ENCODE peak calls at places on chromosomes 5 and 9, in four cellular contexts. S is GM12878, G is SK-N-SH, L is WTC11. O is an unnamed sample.

GRCh38 chr9:98085955-98086354 is 29.4 kb downstream of the NANS start:
- DNase-seq in L (peak; percentile 49), G (no peak), S (no peak), O (peak; percentile 45)

GRCh38 chr5:88736494-88736893 is 146.5 kb downstream of the MEF2C start:
- DNase-seq in S (peak; percentile 71), L (no peak), G (no peak), O (no peak)

GRCh38 chr5:72234265-72234700 is 85.8 kb downstream of the MRPS27 start:
- DNase-seq in L (no peak), G (no peak), S (peak; percentile 52), O (peak; percentile 66)

GRCh38 chr5:96094904-96095303 is 133.3 kb upstream of the ELL2 start:
- DNase-seq in L (no peak), S (no peak), G (no peak), O (no peak)

GRCh38 chr9:19114680-19115270 is 12.1 kb upstream of the HAUS6 start:
- DNase-seq in G (no peak), L (no peak), S (no peak), O (no peak)

GRCh38 chr5:66710557-66710956 is 114.4 kb downstream of the MAST4 start:
- DNase-seq in S (no peak), L (no peak), G (no peak), O (no peak)

GRCh38 chr9:133593587-133593986 is 15.6 kb downstream of the FAM163B start:
- DNase-seq in G (no peak), S (no peak), L (no peak), O (no peak)

GRCh38 chr5:93592866-93593265 is 9.8 kb downstream of the NR2F1 start:
- DNase-seq in S (no peak), G (no peak), L (no peak), O (no peak)

GRCh38 chr5:476102-476813 is 33.3 kb downstream of the EXOC3 start:
- DNase-seq in G (no peak), S (no peak), L (no peak), O (no peak)

GRCh38 chr5:112784726-112785125 is 47.0 kb downstream of the APC start:
- DNase-seq in L (no peak), S (no peak), G (no peak), O (no peak)

GRCh38 chr5:80125962-80126480 is 90.9 kb downstream of the THBS4 start:
- DNase-seq in S (peak; percentile 93), L (no peak), G (no peak), O (no peak)

GRCh38 chr9:129013674-129014073 is 14.5 kb downstream of the SH3GLB2 start:
- DNase-seq in G (no peak), S (no peak), L (no peak), O (no peak)

GRCh38 chr5:14869286-14870164 is 2.1 kb downstream of the ANKH start:
- DNase-seq in G (no peak), L (no peak), S (no peak), O (no peak)

GRCh38 chr9:98943682-98944129 is at the start of gene COL15A1:
- DNase-seq in G (peak; percentile 69), L (peak; percentile 64), S (no peak), O (peak; percentile 67)

GRCh38 chr9:93253633-93254032 is 69.7 kb downstream of the WNK2 start:
- DNase-seq in S (no peak), L (no peak), G (no peak), O (no peak)

GRCh38 chr5:176664479-176664878 is 17.2 kb downstream of the TSPAN17 start:
- DNase-seq in G (no peak), L (no peak), S (no peak), O (no peak)

GRCh38 chr9:85147046-85147640 is 477.6 kb downstream of the NTRK2 start:
- DNase-seq in L (no peak), G (no peak), S (no peak), O (no peak)

GRCh38 chr5:158140120-158140778 is 281.3 kb upstream of the CLINT1 start:
- DNase-seq in L (no peak), G (no peak), S (no peak), O (no peak)

GRCh38 chr5:59615272-59615671 is 278.3 kb downstream of the PDE4D start:
- DNase-seq in G (no peak), S (no peak), L (no peak), O (no peak)

GRCh38 chr5:115267617-115268016 is 4.9 kb upstream of the PGGT1B start:
- DNase-seq in S (no peak), L (no peak), G (no peak), O (no peak)

GRCh38 chr5:52705720-52706119 is 82.0 kb upstream of the ITGA1 start:
- DNase-seq in S (no peak), G (no peak), L (no peak), O (no peak)

GRCh38 chr5:128009399-128009798 is 74.2 kb upstream of the SLC12A2 start:
- DNase-seq in S (no peak), G (no peak), L (no peak), O (no peak)

GRCh38 chr9:18343799-18344198 is 130.2 kb upstream of the ADAMTSL1 start:
- DNase-seq in G (no peak), S (no peak), L (no peak), O (no peak)

GRCh38 chr9:134315716-134316443 is 10.4 kb upstream of the RXRA start:
- DNase-seq in S (no peak), L (no peak), G (no peak), O (no peak)

GRCh38 chr9:83538172-83538889 is at the start of gene FRMD3:
- DNase-seq in G (peak; percentile 91), L (peak; percentile 83), S (no peak), O (no peak)

GRCh38 chr9:96071245-96072124 is 196.0 kb downstream of the ERCC6L2 start:
- DNase-seq in S (no peak), L (peak; percentile 54), G (peak; percentile 63), O (peak; percentile 31)

GRCh38 chr5:42701660-42702059 is 55.0 kb upstream of the CCDC152 start:
- DNase-seq in L (no peak), G (no peak), S (no peak), O (no peak)

GRCh38 chr5:56112526-56113121 is 117.9 kb upstream of the IL6ST start:
- DNase-seq in L (no peak), S (no peak), G (no peak), O (no peak)

GRCh38 chr9:133726401-133727276 is 11.5 kb downstream of the SARDH start:
- DNase-seq in G (peak; percentile 86), S (no peak), L (peak; percentile 71), O (peak; percentile 74)

GRCh38 chr5:178931846-178932760 is 8.9 kb upstream of the ZNF454 start:
- DNase-seq in G (no peak), L (no peak), S (no peak), O (no peak)

GRCh38 chr5:134945041-134945440 is 22.7 kb upstream of the CATSPER3 start:
- DNase-seq in G (peak; percentile 40), S (no peak), L (no peak), O (no peak)

GRCh38 chr5:134949335-134949734 is 18.4 kb upstream of the CATSPER3 start:
- DNase-seq in G (no peak), S (no peak), L (no peak), O (no peak)

GRCh38 chr5:134944630-134945029 is 23.1 kb upstream of the CATSPER3 start:
- DNase-seq in S (no peak), L (no peak), G (peak; percentile 59), O (no peak)

GRCh38 chr5:134943547-134943946 is 24.2 kb upstream of the CATSPER3 start:
- DNase-seq in G (no peak), L (no peak), S (no peak), O (no peak)

DNA sequence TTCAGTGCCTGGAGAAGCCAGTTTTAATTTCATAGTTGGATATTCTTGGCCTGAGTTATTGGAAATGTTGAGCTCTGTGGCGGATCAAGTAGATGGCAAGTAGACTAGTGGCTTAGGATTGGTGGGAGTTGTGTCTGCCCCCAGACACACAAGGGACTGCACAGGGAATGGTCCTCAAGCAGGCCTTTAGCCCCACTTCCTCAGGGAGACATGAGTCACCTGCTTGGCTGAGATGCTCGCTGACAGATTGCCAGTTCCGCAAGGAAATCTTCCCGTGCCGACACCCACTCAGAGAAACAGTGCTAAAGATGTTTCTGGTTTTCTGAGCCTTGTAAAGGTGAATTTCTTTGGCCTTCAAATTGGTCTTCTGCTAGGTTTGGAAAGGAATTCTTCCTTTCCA is 18.8 kb upstream of the CATSPER3 start:
- DNase-seq in S (no peak), L (no peak), G (no peak), O (no peak)
- TF ChIP-seq USF1 in S (no peak), L (no peak), G (no peak), O (no peak)

GRCh38 chr5:77123057-77123456 is 36.0 kb upstream of the ZBED3 start:
- DNase-seq in L (no peak), S (no peak), G (no peak), O (no peak)

GRCh38 chr5:77120086-77120485 is 33.0 kb upstream of the ZBED3 start:
- DNase-seq in S (no peak), L (no peak), G (no peak), O (no peak)

GRCh38 chr5:77120706-77121105 is 33.6 kb upstream of the ZBED3 start:
- DNase-seq in S (no peak), G (no peak), L (no peak), O (no peak)
- TF ChIP-seq USF2 in S (no peak), G (no peak), L (no peak), O (no peak)

DNA sequence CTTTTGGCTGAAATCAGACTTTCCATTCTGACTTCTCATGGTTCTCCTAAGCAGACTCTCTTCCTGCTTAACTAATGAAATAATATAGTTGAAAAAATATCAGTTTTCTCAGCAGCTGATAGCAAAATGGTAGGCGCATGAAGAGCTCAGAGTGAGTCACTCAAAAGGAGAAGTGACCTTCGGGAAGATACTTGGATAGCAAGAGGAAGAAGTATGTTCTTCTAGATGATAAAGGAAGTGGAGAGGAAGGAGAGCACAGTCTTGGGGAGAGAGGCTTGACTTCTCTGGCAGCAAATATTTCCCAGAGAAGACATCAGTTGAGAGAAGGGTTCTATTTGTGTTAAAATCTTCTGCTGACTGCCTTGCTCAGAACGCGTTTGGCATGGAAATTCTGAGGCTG is 101.5 kb downstream of the TAF11L14 start:
- DNase-seq in S (no peak), G (no peak), L (no peak), O (no peak)
- TF ChIP-seq USF1 in S (no peak), G (no peak), L (no peak), O (no peak)

DNA sequence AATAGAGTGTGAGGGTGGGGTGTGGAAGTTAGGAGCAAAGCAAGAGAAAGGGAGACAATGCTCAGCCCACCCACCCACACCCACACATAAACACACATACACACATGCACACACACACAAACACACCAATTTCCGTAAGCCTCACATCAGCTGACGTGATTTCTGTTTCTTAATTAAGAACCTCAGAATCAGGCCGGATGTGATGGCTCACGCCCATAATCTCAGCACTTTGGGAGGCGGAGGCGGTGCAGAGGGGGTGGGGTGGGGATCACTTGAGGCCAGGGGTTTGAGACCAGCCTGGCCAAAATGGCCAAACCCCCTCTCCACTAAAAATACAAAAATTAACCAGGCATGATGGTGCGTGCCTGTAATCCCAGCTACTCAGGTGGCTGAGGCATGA is 26.4 kb upstream of the PIK3R1 start:
- DNase-seq in G (no peak), S (no peak), L (no peak), O (no peak)
- TF ChIP-seq USF2 in G (no peak), S (no peak), L (no peak), O (no peak)

DNA sequence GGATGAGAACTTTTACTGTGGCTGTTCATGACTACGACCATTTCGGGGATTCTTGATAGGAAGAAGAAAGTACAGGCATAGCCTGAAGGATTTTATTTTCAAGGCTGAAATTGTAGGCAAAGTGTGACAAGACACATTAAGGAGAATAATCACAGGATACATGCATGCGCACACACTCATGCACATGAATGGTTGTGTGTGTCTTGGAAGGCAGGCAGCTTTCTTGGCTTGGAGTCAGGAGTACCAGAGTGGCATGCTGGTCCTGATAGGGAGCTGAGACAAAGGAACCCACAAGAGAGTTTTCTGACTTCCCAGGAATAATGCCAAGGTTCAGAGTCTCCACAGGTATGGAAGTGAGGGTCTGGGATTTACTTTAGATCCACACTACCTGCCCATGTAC is 22.2 kb downstream of the PLK2 start:
- DNase-seq in G (no peak), S (no peak), L (no peak), O (no peak)
- TF ChIP-seq USF1 in G (no peak), S (no peak), L (no peak), O (no peak)

GRCh38 chr5:150522504-150523464 is 14.9 kb downstream of the NDST1 start:
- DNase-seq in L (no peak), G (no peak), S (no peak), O (no peak)
- TF ChIP-seq USF2 in L (no peak), G (no peak), S (no peak), O (no peak)

O was measured in K562.